ENCODE peak calls at places on chromosomes 3 and 15, in six cellular contexts. L, O, S, X, A and M are unnamed samples.

GRCh38 chr15:90402230-90402629 is 14.2 kb downstream of the IQGAP1 start:
- DNase-seq in S (no peak), X (no peak), A (no peak), O (peak; percentile 21), L (no peak), M (no peak)

GRCh38 chr15:48190932-48191573 is 412 bp upstream of the CTXN2 start:
- DNase-seq in X (peak; percentile 21), L (peak; percentile 21), S (no peak), A (peak; percentile 53), O (peak; percentile 73), M (peak; percentile 87)

GRCh38 chr15:59396211-59396610 is 23.5 kb upstream of the MYO1E start:
- DNase-seq in O (no peak), L (no peak), A (no peak), X (no peak), S (no peak), M (no peak)

GRCh38 chr15:51649659-51650521 is 27.3 kb upstream of the DMXL2 start:
- DNase-seq in X (no peak), O (no peak), L (peak; percentile 42), A (peak; percentile 13), S (peak; percentile 59), M (no peak)

GRCh38 chr15:48974865-48975264 is 11.1 kb upstream of the SHC4 start:
- DNase-seq in O (peak; percentile 55), A (no peak), S (no peak), X (no peak), L (no peak), M (peak; percentile 58)

GRCh38 chr3:125317761-125318496 is 57.2 kb downstream of the ZNF148 start:
- DNase-seq in A (no peak), O (peak; percentile 29), X (no peak), S (no peak), L (no peak), M (no peak)

GRCh38 chr3:178907081-178907480 is 164.5 kb downstream of the ZMAT3 start:
- DNase-seq in A (no peak), X (no peak), S (no peak), L (no peak), O (no peak), M (no peak)

GRCh38 chr3:101484805-101485620 is 28.0 kb downstream of the SENP7 start:
- DNase-seq in S (no peak), O (peak; percentile 85), A (no peak), L (no peak), X (no peak), M (no peak)

GRCh38 chr3:38554127-38554827 is 58.1 kb downstream of the EXOG start:
- DNase-seq in L (no peak), O (no peak), S (no peak), X (no peak), A (no peak), M (peak; percentile 12)

GRCh38 chr3:44411031-44411645 is 66.3 kb downstream of the ZNF445 start:
- DNase-seq in L (no peak), O (no peak), S (no peak), X (no peak), A (no peak), M (no peak)

GRCh38 chr15:47517737-47518136 is 199.6 kb upstream of the SEMA6D start:
- DNase-seq in A (peak; percentile 11), L (no peak), O (no peak), X (no peak), S (no peak), M (no peak)

GRCh38 chr3:17974206-17974841 is 231.9 kb upstream of the TBC1D5 start:
- DNase-seq in X (no peak), L (no peak), A (no peak), S (no peak), O (no peak), M (no peak)

GRCh38 chr15:74838746-74839525 is 4.0 kb downstream of the ULK3 start:
- DNase-seq in X (no peak), L (no peak), A (no peak), S (no peak), O (peak; percentile 69), M (no peak)

GRCh38 chr3:5766848-5767247 is 579.3 kb downstream of the EDEM1 start:
- DNase-seq in A (no peak), X (no peak), L (no peak), O (no peak), S (no peak), M (no peak)

GRCh38 chr3:123499316-123499715 is 50.4 kb upstream of the ADCY5 start:
- DNase-seq in S (no peak), O (peak; percentile 79), X (no peak), L (no peak), A (no peak), M (no peak)

GRCh38 chr15:99729920-99730319 is 3.3 kb downstream of the LYSMD4 start:
- DNase-seq in L (peak; percentile 44), X (no peak), A (no peak), S (no peak), O (peak; percentile 80), M (no peak)

GRCh38 chr15:57319226-57319918 is 56.9 kb upstream of the CGNL1 start:
- DNase-seq in A (no peak), L (no peak), S (no peak), O (no peak), X (no peak), M (no peak)

GRCh38 chr3:119490153-119490552 is 8.2 kb upstream of the TIMMDC1 start:
- DNase-seq in L (no peak), S (no peak), X (no peak), O (no peak), A (no peak), M (no peak)

GRCh38 chr3:20401253-20401652 is 215.2 kb upstream of the SGO1 start:
- DNase-seq in A (no peak), L (no peak), S (no peak), X (no peak), O (no peak), M (no peak)

GRCh38 chr15:62976301-62976842 is 66.2 kb upstream of the TPM1 start:
- DNase-seq in A (no peak), O (no peak), L (no peak), S (no peak), X (no peak), M (no peak)